ENCODE peak calls at places on chromosome 13, in ten cellular contexts. N is fibroblast of lung; X is H9; R is CD4-positive, alpha-beta T cell; Y is OCI-LY7; D is heart right ventricle; S is psoas muscle; O is Karpas-422; H is K562; K is left lung. F is an unnamed sample.

GRCh38 chr13:24272452-24273161 is 36.8 kb upstream of the C1QTNF9 start:
- DNase-seq in N (peak), X (no peak), R (no peak), Y (no peak), D (no peak), S (no peak), O (no peak), H (no peak), K (peak), F (peak)

GRCh38 chr13:83295684-83296083 is 586.6 kb downstream of the SLITRK1 start:
- DNase-seq in N (peak), X (no peak), R (no peak), Y (no peak), D (no peak), S (no peak), O (no peak), H (no peak), K (no peak), F (no peak)

GRCh38 chr13:41352935-41353801 is 42.1 kb downstream of the NAA16 start:
- DNase-seq in N (peak), X (peak), R (peak), Y (peak), D (peak), S (no peak), O (peak), H (peak), K (no peak), F (peak)

GRCh38 chr13:26133851-26134250 is 82.0 kb upstream of the SHISA2 start:
- DNase-seq in N (no peak), X (no peak), R (no peak), Y (no peak), D (no peak), S (no peak), O (no peak), H (no peak), K (no peak), F (no peak)

GRCh38 chr13:31761951-31762350 is 22.6 kb downstream of the RXFP2 start:
- DNase-seq in N (peak), X (no peak), R (no peak), Y (no peak), D (no peak), S (no peak), O (no peak), H (no peak), K (no peak), F (no peak)

GRCh38 chr13:51122868-51123267 is 11.8 kb upstream of the C13orf42 start:
- DNase-seq in N (peak), X (no peak), R (no peak), Y (no peak), D (no peak), S (no peak), O (no peak), H (no peak), K (no peak), F (no peak)

GRCh38 chr13:24851546-24851945 is 87.6 kb downstream of the RNF17 start:
- DNase-seq in N (peak), X (no peak), R (no peak), Y (no peak), D (no peak), S (no peak), O (no peak), H (no peak), K (no peak), F (no peak)

GRCh38 chr13:52399708-52400107 is 6.3 kb downstream of the THSD1 start:
- DNase-seq in N (no peak), X (no peak), R (no peak), Y (no peak), D (no peak), S (no peak), O (peak), H (no peak), K (no peak), F (no peak)

GRCh38 chr13:20370815-20371421 is 138.8 kb upstream of the GJB6 start:
- DNase-seq in N (no peak), X (no peak), R (no peak), Y (no peak), D (no peak), S (no peak), O (no peak), H (no peak), K (no peak), F (no peak)

GRCh38 chr13:112711528-112712265 is 21.9 kb downstream of the ATP11A start:
- DNase-seq in N (peak), X (peak), R (no peak), Y (no peak), D (peak), S (peak), O (no peak), H (peak), K (peak), F (peak)

GRCh38 chr13:91247768-91248167 is 99.7 kb upstream of the MIR17HG start:
- DNase-seq in N (no peak), X (no peak), R (no peak), Y (peak), D (no peak), S (no peak), O (peak), H (no peak), K (no peak), F (no peak)

GRCh38 chr13:79328510-79328909 is 77.5 kb downstream of the RBM26 start:
- DNase-seq in N (no peak), X (no peak), R (no peak), Y (no peak), D (no peak), S (no peak), O (no peak), H (no peak), K (no peak), F (no peak)

GRCh38 chr13:74135306-74136088 is 1.3 kb upstream of the KLF12 start:
- DNase-seq in N (peak), X (peak), R (peak), Y (peak), D (peak), S (peak), O (peak), H (peak), K (peak), F (peak)

GRCh38 chr13:59950201-59950730 is 213.5 kb downstream of the DIAPH3 start:
- DNase-seq in N (peak), X (no peak), R (no peak), Y (no peak), D (no peak), S (no peak), O (no peak), H (no peak), K (no peak), F (no peak)

GRCh38 chr13:112441226-112441625 is 65.1 kb downstream of the SPACA7 start:
- DNase-seq in N (no peak), X (no peak), R (no peak), Y (no peak), D (no peak), S (peak), O (no peak), H (no peak), K (no peak), F (no peak)

GRCh38 chr13:32824671-32825070 is 191.6 kb upstream of the KL start:
- DNase-seq in N (peak), X (peak), R (no peak), Y (no peak), D (no peak), S (no peak), O (no peak), H (no peak), K (no peak), F (peak)

GRCh38 chr13:39600766-39601165 is 2.2 kb downstream of the LHFPL6 start:
- DNase-seq in N (no peak), X (peak), R (no peak), Y (peak), D (peak), S (no peak), O (no peak), H (no peak), K (no peak), F (no peak)

GRCh38 chr13:77521595-77522367 is 13.7 kb upstream of the SCEL start:
- DNase-seq in N (peak), X (peak), R (no peak), Y (no peak), D (no peak), S (no peak), O (no peak), H (no peak), K (peak), F (peak)

GRCh38 chr13:113052971-113053370 is 52.6 kb upstream of the F7 start:
- DNase-seq in N (no peak), X (no peak), R (no peak), Y (no peak), D (no peak), S (peak), O (no peak), H (no peak), K (no peak), F (peak)

GRCh38 chr13:112451512-112452379 is 75.6 kb downstream of the SPACA7 start:
- DNase-seq in N (no peak), X (peak), R (no peak), Y (no peak), D (no peak), S (peak), O (no peak), H (no peak), K (no peak), F (no peak)

GRCh38 chr13:36819811-36820140 is 754 bp downstream of the RFXAP start:
- DNase-seq in N (peak), X (peak), R (no peak), Y (no peak), D (peak), S (no peak), O (peak), H (peak), K (no peak), F (peak)

GRCh38 chr13:110944121-110944967 is 29.5 kb upstream of the ANKRD10 start:
- DNase-seq in N (peak), X (peak), R (no peak), Y (peak), D (peak), S (peak), O (peak), H (peak), K (no peak), F (peak)

GRCh38 chr13:110127986-110128511 is 178.9 kb downstream of the COL4A1 start:
- DNase-seq in N (peak), X (no peak), R (no peak), Y (no peak), D (no peak), S (no peak), O (no peak), H (no peak), K (no peak), F (no peak)

DNA sequence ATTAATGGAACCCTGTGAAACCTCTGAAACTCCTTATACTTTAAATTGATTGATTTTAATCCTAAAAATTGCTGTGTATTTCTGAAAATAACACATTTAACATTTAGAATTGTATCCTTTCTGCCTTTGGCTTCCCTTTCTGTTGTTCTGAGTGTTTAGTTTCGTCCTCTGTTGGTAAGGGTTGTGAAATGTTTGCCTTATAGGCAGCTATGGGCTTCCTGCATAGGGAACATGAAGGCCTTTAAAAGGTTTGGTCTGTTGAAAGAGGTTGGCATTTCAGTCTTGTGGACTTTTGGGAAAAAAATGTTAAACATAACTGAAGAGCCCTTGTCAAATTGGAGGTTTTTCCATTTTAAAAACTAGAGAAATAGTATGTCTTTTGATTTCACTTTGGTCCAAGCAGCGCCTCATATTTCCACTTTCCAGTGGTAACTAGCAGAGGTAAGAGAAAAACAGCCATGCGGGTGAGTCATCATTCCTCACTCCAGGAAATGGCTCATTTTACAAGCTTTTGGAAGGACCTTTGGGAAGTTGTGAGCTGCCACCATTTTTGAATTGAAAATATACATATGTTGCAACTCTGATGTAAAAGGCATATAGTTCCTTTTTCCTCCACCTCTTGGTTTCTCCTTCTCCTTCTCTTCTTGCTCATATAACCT is 22.8 kb downstream of the GPC6 start:
- DNase-seq in N (peak), X (no peak), R (no peak), Y (no peak), D (no peak), S (no peak), O (no peak), H (no peak), K (no peak), F (peak)
- H3K27ac ChIP-seq in N (peak), X (no peak), R (no peak), Y (no peak), D (no peak), S (no peak), O (no peak), H (no peak), K (peak), F (peak)

GRCh38 chr13:98311200-98311548 is 134.1 kb upstream of the RNF113B start:
- DNase-seq in N (no peak), X (no peak), R (no peak), Y (no peak), D (no peak), S (no peak), O (no peak), H (no peak), K (no peak), F (no peak)
- H3K27ac ChIP-seq in N (no peak), X (no peak), R (no peak), Y (no peak), D (peak), S (no peak), O (no peak), H (no peak), K (no peak), F (no peak)

DNA sequence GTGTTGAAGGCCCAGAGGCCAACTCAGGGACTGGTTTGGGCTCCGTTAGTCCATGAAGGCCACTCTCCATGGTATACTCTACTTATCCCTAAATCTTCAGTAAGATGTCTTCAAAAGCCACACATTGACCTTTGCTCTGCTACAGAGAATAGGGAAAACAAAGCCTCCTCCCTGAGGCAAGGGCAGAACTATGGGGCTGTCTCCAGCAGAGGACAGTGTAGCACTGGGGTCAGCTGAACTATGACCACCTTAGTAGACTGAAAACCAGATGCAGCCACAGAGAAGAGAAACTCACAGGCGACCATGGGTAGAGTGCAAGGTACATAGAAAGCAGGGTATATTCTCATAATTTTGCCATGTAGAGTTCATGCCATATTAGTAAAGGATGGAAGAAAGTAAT is 587.4 kb downstream of the LMO7 start:
- DNase-seq in N (no peak), X (peak), R (no peak), Y (no peak), D (no peak), S (no peak), O (no peak), H (no peak), K (no peak), F (no peak)
- H3K27ac ChIP-seq in N (no peak), X (no peak), R (no peak), Y (no peak), D (no peak), S (no peak), O (no peak), H (no peak), K (no peak), F (no peak)

DNA sequence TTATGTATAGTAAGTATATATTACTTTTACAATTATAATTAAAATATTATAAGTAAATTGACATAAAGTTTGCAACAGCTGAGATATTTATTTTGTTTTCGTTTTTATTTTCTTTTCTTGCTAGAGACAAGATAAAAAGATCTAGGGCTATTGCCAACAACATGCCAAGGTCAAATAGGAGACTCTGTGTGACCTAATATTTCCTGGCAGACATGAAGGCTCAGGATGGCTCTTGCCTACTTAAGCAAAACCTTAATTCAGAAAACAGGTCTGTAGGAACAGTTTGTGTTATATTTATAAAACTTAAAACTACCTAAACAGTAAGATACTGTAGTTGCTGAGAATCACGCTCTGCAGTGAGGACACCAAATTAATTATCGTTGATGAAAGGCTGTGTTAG is 145.2 kb downstream of the RFC3 start:
- DNase-seq in N (no peak), X (no peak), R (no peak), Y (no peak), D (no peak), S (no peak), O (no peak), H (no peak), K (no peak), F (no peak)
- H3K27ac ChIP-seq in N (no peak), X (no peak), R (no peak), Y (no peak), D (no peak), S (no peak), O (no peak), H (no peak), K (no peak), F (no peak)

GRCh38 chr13:71625183-71625582 is 241.8 kb downstream of the DACH1 start:
- DNase-seq in N (peak), X (no peak), R (no peak), Y (no peak), D (no peak), S (no peak), O (no peak), H (no peak), K (no peak), F (no peak)
- H3K27ac ChIP-seq in N (no peak), X (no peak), R (no peak), Y (no peak), D (peak), S (no peak), O (no peak), H (no peak), K (no peak), F (no peak)